ENCODE peak calls at places on chromosomes 1 and 21, in four cellular contexts. Q is stimulated activated CD8-positive, alpha-beta memory T cell treated with anti-CD3 and anti-CD28 coated beads, Interleukin-4, amount 100 ng/mL, for 1 hour; X is effector CD4-positive, alpha-beta T cell; D is HFFc6. C is an unnamed sample.

GRCh38 chr1:16117369-16117768 is 38.5 kb downstream of the EPHA2 start:
- DNase-seq in D (no peak), Q (no peak), X (no peak), C (no peak)

GRCh38 chr1:52623812-52624211 is 9.2 kb upstream of the SHISAL2A start:
- DNase-seq in D (no peak), X (no peak), Q (no peak), C (no peak)

GRCh38 chr1:26538480-26539412 is 9.2 kb downstream of the RPS6KA1 start:
- DNase-seq in D (peak; percentile 33), X (peak; percentile 22), Q (no peak), C (peak; percentile 60)

GRCh38 chr1:197521118-197521739 is 253.2 kb downstream of the CRB1 start:
- DNase-seq in D (peak; percentile 46), Q (no peak), X (no peak), C (peak; percentile 65)

GRCh38 chr1:180204231-180204630 is 25.8 kb upstream of the LHX4 start:
- DNase-seq in Q (no peak), X (no peak), D (no peak), C (no peak)

GRCh38 chr21:38234395-38235142 is 22.2 kb upstream of the KCNJ15 start:
- DNase-seq in X (no peak), Q (no peak), D (no peak), C (no peak)

GRCh38 chr1:210916548-210916947 is 217.4 kb downstream of the KCNH1 start:
- DNase-seq in D (no peak), Q (no peak), X (no peak), C (no peak)

GRCh38 chr1:219086956-219087469 is 86.7 kb upstream of the LYPLAL1 start:
- DNase-seq in D (no peak), X (no peak), Q (no peak), C (no peak)

GRCh38 chr1:87457408-87457807 is 128.7 kb downstream of the LMO4 start:
- DNase-seq in X (no peak), D (no peak), Q (no peak), C (no peak)

GRCh38 chr1:208161656-208162375 is 82.4 kb downstream of the PLXNA2 start:
- DNase-seq in D (peak; percentile 46), Q (no peak), X (no peak), C (no peak)

C was measured in KBM-7.